ENCODE peak calls at places on chromosomes 11 and 22, in four cellular contexts. C is naive thymus-derived CD4-positive, alpha-beta T cell; S is CD4-positive, alpha-beta memory T cell; V is gastrocnemius medialis. L is an unnamed sample. For H3K4me1, the result is how much of the 10 kb centered on the place peaks cover.

GRCh38 chr11:104694259-104695070 is 203.8 kb downstream of the CASP12 start:
- DNase-seq in C (no peak), S (no peak), V (no peak), L (no peak)

GRCh38 chr11:114172055-114172861 is 112.7 kb downstream of the ZBTB16 start:
- DNase-seq in S (no peak), V (no peak), C (no peak), L (no peak)

GRCh38 chr22:26259510-26259909 is 90.2 kb downstream of the SEZ6L start:
- DNase-seq in C (no peak), S (no peak), V (no peak), L (no peak)

GRCh38 chr11:944711-945470 is 19.2 kb downstream of the AP2A2 start:
- DNase-seq in C (no peak), S (no peak), V (no peak), L (no peak)

GRCh38 chr11:78221396-78222315 is 32.9 kb downstream of the USP35 start:
- DNase-seq in S (no peak), C (no peak), V (no peak), L (no peak)

GRCh38 chr11:46958777-46959176 is 22.2 kb downstream of the CSTPP1 start:
- DNase-seq in V (no peak), C (no peak), S (no peak), L (no peak)

GRCh38 chr11:33461319-33461718 is 204.1 kb downstream of the HIPK3 start:
- DNase-seq in C (no peak), S (no peak), V (no peak), L (no peak)

GRCh38 chr22:33832558-33833151 is 87.6 kb downstream of the LARGE1 start:
- DNase-seq in V (peak), C (no peak), S (no peak), L (no peak)

GRCh38 chr22:33325232-33326004 is 267.2 kb upstream of the SYN3 start:
- DNase-seq in S (no peak), V (no peak), C (no peak), L (no peak)

GRCh38 chr11:58845342-58845741 is 838 bp upstream of the GLYATL2 start:
- DNase-seq in V (no peak), S (no peak), C (no peak), L (no peak)

GRCh38 chr11:27783701-27784355 is 83.6 kb upstream of the BDNF start:
- DNase-seq in C (no peak), V (no peak), S (no peak), L (no peak)

GRCh38 chr22:39405346-39406085 is 5.9 kb downstream of the TAB1 start:
- DNase-seq in V (no peak), C (no peak), S (no peak), L (no peak)

GRCh38 chr11:77557553-77557952 is 32.2 kb upstream of the AQP11 start:
- DNase-seq in V (no peak), C (no peak), S (no peak), L (no peak)

GRCh38 chr22:37053310-37054077 is 2.0 kb downstream of the KCTD17 start:
- DNase-seq in S (no peak), C (no peak), V (no peak), L (no peak)

GRCh38 chr11:128859563-128860441 is 7.3 kb downstream of the KCNJ1 start:
- DNase-seq in V (no peak), C (peak), S (peak), L (no peak)

GRCh38 chr11:42315846-42316245 is 856.4 kb upstream of the LRRC4C start:
- DNase-seq in V (no peak), C (no peak), S (no peak), L (no peak)

GRCh38 chr11:46210133-46210636 is 67.3 kb upstream of the CREB3L1 start:
- DNase-seq in C (no peak), S (no peak), V (no peak), L (peak)

GRCh38 chr11:68128682-68129327 is 7.6 kb upstream of the CHKA start:
- DNase-seq in S (no peak), V (no peak), C (no peak), L (no peak)
- H3K27ac ChIP-seq in S (no peak), V (peak), C (no peak), L (no peak)

GRCh38 chr11:75342231-75342918 is 9.1 kb downstream of the ARRB1 start:
- DNase-seq in S (no peak), V (no peak), C (no peak), L (no peak)
- H3K4me1 ChIP-seq in S (half or more), V (under half), C (half or more), L (under half)

DNA sequence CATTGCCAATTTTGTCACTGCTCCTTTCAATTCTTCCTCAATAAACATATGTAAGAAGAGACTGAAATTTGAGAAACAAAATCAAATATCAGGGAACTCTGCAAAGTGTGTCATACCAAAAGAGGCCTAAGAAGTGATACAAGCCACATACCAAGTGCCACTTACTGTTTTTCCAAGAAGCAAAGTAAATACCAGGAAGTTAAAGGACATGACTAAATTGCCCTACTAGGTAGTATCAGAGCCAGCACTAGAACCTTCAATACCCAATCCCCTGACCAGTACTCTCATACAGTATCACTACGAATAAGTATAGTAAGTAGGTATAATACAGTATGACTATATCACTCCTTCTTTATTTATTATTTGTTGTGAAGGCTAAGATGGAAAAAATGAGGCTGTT is 13.6 kb downstream of the MAML2 start:
- DNase-seq in S (no peak), V (no peak), C (no peak), L (no peak)
- H3K27ac ChIP-seq in S (no peak), V (no peak), C (no peak), L (no peak)

DNA sequence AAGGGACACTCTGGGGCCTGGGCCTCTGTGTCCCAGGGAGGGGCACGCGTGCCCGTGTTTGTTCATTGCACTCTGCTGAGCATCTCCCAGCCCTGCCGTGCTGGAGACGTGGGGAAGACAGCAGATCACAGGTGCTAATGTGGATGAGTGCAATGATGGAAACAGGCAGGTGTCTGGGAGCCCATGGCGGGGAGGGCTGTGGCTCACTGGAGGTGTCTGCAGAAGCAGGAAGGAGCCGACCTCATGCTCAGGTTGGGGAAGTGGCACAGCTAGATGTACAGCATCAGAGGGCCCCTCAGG is 7.9 kb downstream of the TMEM258 start:
- DNase-seq in V (no peak), S (no peak), C (no peak), L (no peak)
- H3K4me1 ChIP-seq in V (under half), S (under half), C (under half), L (under half)

GRCh38 chr22:16960220-16960883 is 47.7 kb downstream of the GAB4 start:
- DNase-seq in S (no peak), V (no peak), C (no peak), L (no peak)

GRCh38 chr22:16956290-16956689 is 51.7 kb downstream of the GAB4 start:
- DNase-seq in S (no peak), C (no peak), V (no peak), L (peak)

GRCh38 chr22:16959345-16959930 is 48.6 kb downstream of the GAB4 start:
- DNase-seq in V (no peak), S (no peak), C (no peak), L (peak)

GRCh38 chr22:16957781-16958180 is 50.2 kb downstream of the GAB4 start:
- DNase-seq in V (no peak), C (no peak), S (no peak), L (no peak)

GRCh38 chr22:16958475-16958874 is 49.5 kb downstream of the GAB4 start:
- DNase-seq in S (no peak), V (no peak), C (no peak), L (no peak)
- H3K27ac ChIP-seq in S (no peak), V (no peak), C (no peak), L (no peak)

GRCh38 chr11:65298131-65298535 is 16.5 kb upstream of the CDC42EP2 start:
- DNase-seq in S (no peak), V (peak), C (no peak), L (no peak)
- H3K4me1 ChIP-seq in S (under half), V (under half), C (under half), L (under half)

DNA sequence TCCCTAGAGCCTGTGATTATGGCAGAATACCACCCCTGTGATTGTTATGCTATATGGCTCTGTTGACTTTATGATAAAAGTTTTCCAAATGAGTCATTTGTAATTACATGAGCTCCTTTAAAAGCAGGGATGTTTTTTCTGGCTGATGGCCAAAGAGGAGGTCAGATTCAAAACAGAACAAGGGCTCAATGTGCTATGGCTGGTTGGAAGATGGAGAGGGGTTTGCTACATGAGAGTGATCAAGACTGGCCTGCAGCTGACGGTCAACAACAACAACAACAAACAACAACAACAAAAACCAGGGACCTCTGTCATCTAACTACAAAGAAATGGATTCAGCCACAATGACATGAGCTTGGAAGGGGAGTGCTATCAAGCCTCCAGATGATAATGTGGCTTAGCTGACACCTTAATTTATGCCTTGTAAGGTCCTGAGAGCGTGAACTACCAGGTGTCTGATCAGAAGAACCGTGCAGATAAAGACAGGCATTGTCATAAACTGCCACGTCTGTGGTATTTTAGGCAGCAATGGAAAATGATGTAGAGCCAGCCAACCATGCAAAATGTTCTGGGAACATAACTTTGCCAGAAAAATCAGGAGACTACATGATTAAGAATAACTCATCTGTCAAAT is 47.2 kb downstream of the PIWIL3 start:
- DNase-seq in S (no peak), V (no peak), C (no peak), L (peak)
- H3K27ac ChIP-seq in S (no peak), V (no peak), C (no peak), L (no peak)

DNA sequence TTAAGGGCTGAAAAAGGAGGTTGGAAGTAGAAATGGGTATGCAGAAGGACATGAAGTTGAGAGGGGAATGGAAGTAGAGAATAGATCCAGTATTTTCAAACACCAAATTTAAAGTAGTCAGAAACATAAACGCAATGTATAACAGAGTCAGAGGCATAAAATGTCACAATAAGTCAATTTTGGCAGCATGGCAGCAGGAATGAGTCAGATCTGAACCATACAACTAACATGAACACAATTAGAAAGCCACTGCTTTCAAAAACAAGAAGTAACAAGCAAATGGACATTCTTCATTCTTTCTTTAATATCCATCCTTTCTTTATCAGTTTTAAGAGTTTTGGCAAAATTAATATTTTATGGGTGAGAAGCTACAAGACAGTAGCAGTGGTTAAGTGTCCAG is 2.5 kb downstream of the CHORDC1 start:
- DNase-seq in C (no peak), S (no peak), V (no peak), L (peak)
- H3K4me1 ChIP-seq in C (under half), S (half or more), V (half or more), L (under half)